ENCODE peak calls at places on chromosomes 11 and 22, in five cellular contexts. Y is GM12865, T is left lung, F is body of pancreas, N is right lobe of liver. J is an unnamed sample.

GRCh38 chr11:41660585-41660984 is 201.1 kb upstream of the LRRC4C start:
- DNase-seq in N (no peak), Y (no peak), F (no peak), T (peak; percentile 20), J (no peak)

GRCh38 chr22:37967637-37968451 is 14.3 kb downstream of the POLR2F start:
- DNase-seq in Y (no peak), T (peak; percentile 39), F (no peak), N (no peak), J (no peak)

GRCh38 chr11:13445588-13445987 is 17.4 kb downstream of the BTBD10 start:
- DNase-seq in Y (no peak), T (no peak), F (no peak), N (no peak), J (no peak)

GRCh38 chr11:129625930-129626329 is 189.7 kb upstream of the TMEM45B start:
- DNase-seq in Y (no peak), T (no peak), N (no peak), F (no peak), J (no peak)

GRCh38 chr22:36156119-36156514 is 4.4 kb downstream of the APOL3 start:
- DNase-seq in F (no peak), T (no peak), Y (no peak), N (no peak), J (no peak)

GRCh38 chr11:123111465-123111864 is 49.5 kb upstream of the HSPA8 start:
- DNase-seq in F (no peak), T (no peak), N (no peak), Y (peak; percentile 54), J (peak; percentile 66)

GRCh38 chr11:67311556-67312082 is 8.3 kb downstream of the SSH3 start:
- DNase-seq in F (no peak), Y (no peak), T (peak; percentile 51), N (no peak), J (no peak)

GRCh38 chr11:36509265-36509664 is 807 bp downstream of the TRAF6 start:
- DNase-seq in F (peak; percentile 42), N (no peak), T (no peak), Y (peak; percentile 38), J (peak; percentile 49)

GRCh38 chr11:76443254-76443935 is 1.4 kb upstream of the EMSY start:
- DNase-seq in F (no peak), Y (no peak), T (no peak), N (no peak), J (peak; percentile 14)

GRCh38 chr11:134260503-134260902 is 7.1 kb downstream of the ACAD8 start:
- DNase-seq in Y (no peak), T (no peak), F (no peak), N (no peak), J (no peak)

GRCh38 chr11:3840289-3840869 is 380 bp downstream of the RHOG start:
- DNase-seq in N (no peak), T (peak; percentile 78), F (no peak), Y (peak; percentile 41), J (no peak)

GRCh38 chr11:67663515-67664212 is 10.8 kb downstream of the ALDH3B2 start:
- DNase-seq in Y (no peak), N (no peak), T (no peak), F (no peak), J (no peak)

GRCh38 chr11:43930868-43931716 is 11.3 kb upstream of the C11orf96 start:
- DNase-seq in N (no peak), T (no peak), Y (no peak), F (no peak), J (peak; percentile 50)

GRCh38 chr22:42792909-42793847 is 63.9 kb downstream of the ARFGAP3 start:
- DNase-seq in Y (no peak), T (peak; percentile 67), F (peak; percentile 39), N (peak; percentile 45), J (no peak)

GRCh38 chr22:17549183-17549582 is 14.1 kb upstream of the SLC25A18 start:
- DNase-seq in F (no peak), N (no peak), T (no peak), Y (no peak), J (no peak)

DNA sequence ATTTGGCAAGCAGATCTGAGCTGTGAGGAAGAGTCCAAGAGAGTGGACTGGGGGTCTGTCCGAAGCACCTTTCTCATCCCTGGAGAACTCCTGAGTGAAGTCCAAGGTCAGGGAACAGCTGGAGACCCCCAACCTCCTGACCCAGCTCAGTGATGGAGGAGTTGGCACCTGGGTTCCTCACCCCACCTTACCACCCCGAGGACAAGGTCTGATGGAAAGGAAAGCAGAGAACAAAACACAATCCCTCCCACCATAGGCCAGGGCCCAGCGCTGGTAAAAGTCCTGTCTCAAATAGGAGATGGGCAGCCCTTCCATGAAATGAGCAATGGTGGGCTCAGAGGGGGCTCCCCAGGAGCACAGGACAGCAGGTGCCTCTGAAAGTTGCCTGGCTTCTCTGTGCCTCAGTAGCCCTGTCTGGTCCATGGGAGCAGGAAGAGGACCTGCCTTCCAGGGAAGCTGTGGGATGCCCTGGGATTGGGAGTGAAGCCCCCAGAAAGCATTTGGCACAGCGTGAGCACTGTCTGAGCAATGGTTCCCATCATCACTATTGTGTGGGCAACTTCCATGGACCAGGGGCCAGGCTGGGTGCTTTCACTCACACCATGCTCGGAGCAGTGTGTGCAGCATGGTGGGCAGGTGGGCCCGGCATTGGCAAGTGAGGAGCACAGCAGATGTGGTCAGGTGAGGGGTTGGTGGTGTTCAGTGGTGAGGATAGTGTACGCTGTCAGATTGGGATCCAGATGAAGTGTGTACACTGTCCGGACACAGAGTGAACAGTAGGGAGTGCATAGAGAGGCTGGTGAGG is 7.5 kb downstream of the TRIM29 start:
- DNase-seq in F (peak; percentile 2), Y (no peak), T (peak; percentile 45), N (peak; percentile 6), J (no peak)
- H3K4me3 ChIP-seq in F (no peak overlapping the region), Y (no peak overlapping the region), T (no peak overlapping the region), N (no peak overlapping the region), J (no peak overlapping the region)

GRCh38 chr11:17778352-17778751 is 43.8 kb downstream of the KCNC1 start:
- DNase-seq in F (no peak), T (no peak), Y (no peak), N (no peak), J (no peak)

GRCh38 chr11:17778956-17779860 is 44.6 kb downstream of the KCNC1 start:
- DNase-seq in T (peak; percentile 68), N (no peak), Y (no peak), F (no peak), J (no peak)

GRCh38 chr11:17777086-17777725 is 42.6 kb downstream of the KCNC1 start:
- DNase-seq in Y (no peak), N (no peak), T (peak; percentile 50), F (no peak), J (no peak)

GRCh38 chr11:17776213-17776875 is 41.8 kb downstream of the KCNC1 start:
- DNase-seq in Y (no peak), T (peak; percentile 43), N (no peak), F (peak; percentile 24), J (no peak)

GRCh38 chr11:17777726-17778091 is 43.1 kb downstream of the KCNC1 start:
- DNase-seq in T (no peak), Y (no peak), F (no peak), N (no peak), J (no peak)
- H3K4me3 ChIP-seq in T (no peak overlapping the region), Y (no peak overlapping the region), F (no peak overlapping the region), N (no peak overlapping the region), J (no peak overlapping the region)

DNA sequence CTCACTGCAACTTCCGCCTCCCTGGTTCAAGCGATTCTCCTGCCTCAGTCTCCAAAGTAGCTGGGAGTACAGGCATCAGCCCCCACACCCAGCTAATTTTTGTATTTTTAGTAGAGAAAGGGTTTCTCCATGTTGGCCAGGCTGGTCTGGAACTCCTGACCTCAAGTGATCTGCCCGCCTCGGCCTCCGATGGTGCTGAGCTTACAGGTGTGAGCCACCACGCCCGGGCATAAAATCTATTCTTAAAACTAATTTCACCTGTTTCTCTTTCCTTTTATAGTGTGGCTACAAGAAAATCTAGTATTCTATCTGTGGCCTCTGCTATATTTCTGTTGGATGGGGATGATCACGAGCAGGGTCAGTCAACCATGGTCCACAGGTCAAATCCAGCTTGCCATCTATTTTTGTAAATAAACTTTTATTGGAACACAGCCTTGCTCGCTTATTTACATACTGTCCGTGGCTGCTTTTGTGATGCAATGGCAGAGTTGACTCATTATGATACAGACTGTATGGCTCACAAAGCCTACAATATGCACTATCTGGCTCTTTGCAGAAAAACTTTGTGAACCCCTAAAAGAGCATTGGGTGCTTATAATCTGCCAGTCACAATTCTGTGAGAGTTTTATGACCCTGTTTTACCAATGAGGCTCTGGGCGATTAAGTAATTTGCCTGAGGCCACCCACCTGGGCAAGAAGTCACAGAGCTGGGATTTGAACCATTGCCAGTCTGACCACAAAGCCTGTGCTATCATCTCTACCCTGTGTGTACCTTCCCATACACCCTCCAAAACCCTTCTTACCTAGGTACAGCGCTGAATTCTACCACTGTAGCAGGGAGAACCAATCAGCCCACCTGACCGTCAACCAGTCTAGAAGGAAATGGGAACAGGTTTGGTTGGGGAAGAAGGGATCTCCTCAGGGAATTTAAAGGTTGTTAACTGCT is 28.3 kb downstream of the SLC1A2 start:
- DNase-seq in F (peak; percentile 62), N (peak; percentile 32), T (peak; percentile 55), Y (peak; percentile 79), J (peak; percentile 77)
- H3K4me3 ChIP-seq in F (no peak overlapping the region), N (peak overlapping the region; percentile 23), T (no peak overlapping the region), Y (peak overlapping the region; percentile 18), J (no peak overlapping the region)

DNA sequence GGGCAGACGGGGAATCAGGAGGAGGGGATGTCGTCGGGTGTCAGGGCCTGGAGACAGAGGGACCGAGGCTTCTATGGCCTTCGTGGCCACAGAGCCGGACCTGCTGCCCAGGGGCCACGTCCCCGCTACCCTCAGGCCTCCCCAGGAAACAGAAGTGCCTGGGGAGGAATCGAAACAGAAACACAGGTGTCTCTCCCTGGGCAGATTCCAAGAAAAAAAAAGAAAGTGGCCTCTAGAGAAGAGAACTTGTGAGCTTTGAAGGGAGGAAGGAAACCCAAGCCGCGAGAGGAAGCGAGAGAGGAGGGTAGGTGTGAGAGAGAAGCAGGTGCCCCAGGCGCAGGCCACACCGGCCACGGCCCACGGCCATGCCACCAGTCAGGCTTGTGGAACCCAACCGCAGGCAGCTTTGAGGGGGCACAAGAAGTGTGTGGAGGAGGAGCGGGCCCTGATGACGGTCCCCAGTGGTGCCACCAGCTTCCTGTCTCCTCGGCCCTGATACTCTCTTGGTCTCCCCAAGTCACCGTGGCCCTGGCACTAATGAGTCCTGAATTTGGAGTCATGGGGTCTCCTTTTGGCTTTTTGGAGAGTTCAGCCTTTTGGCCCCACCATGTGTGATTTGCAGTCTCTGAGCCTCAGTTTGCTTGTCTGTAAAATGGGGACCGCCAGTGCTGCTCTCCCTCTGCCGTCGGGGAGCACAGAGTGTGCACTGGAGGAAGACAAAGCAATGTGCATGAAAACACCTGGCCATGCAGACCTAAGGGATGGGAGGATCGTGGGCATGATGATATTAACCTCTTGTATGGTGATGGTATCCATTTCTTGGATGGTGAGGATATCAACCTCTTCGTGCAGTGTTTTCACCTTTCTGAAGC is 25.2 kb downstream of the LIF start:
- DNase-seq in F (no peak), Y (peak; percentile 67), N (no peak), T (no peak), J (no peak)
- H3K4me3 ChIP-seq in F (no peak overlapping the region), Y (no peak overlapping the region), N (no peak overlapping the region), T (no peak overlapping the region), J (no peak overlapping the region)

J was measured in fibroblast of pulmonary artery.